ENCODE peak calls at places on chromosomes 5 and 9, in four cellular contexts. D is heart left ventricle, E is ovary, P is upper lobe of left lung. O is an unnamed sample.

GRCh38 chr5:31847354-31847753 is 208.4 kb downstream of the PDZD2 start:
- DNase-seq in D (peak; percentile 38), E (no peak), P (no peak), O (no peak)

GRCh38 chr9:84668204-84669007 is 1.1 kb upstream of the NTRK2 start:
- DNase-seq in D (peak; percentile 51), E (peak; percentile 68), P (peak; percentile 39), O (no peak)

GRCh38 chr9:98142182-98142924 is 23.3 kb upstream of the TRIM14 start:
- DNase-seq in D (no peak), E (no peak), P (peak; percentile 92), O (no peak)

GRCh38 chr9:78023003-78023741 is 8.4 kb downstream of the GNAQ start:
- DNase-seq in D (no peak), E (no peak), P (peak; percentile 73), O (no peak)

GRCh38 chr5:4011943-4012342 is 416.3 kb downstream of the IRX1 start:
- DNase-seq in D (no peak), E (no peak), P (no peak), O (no peak)

GRCh38 chr5:160312960-160313734 is 783 bp upstream of the CCNJL start:
- DNase-seq in D (no peak), E (no peak), P (no peak), O (no peak)

GRCh38 chr9:126069400-126069955 is 257.2 kb upstream of the MVB12B start:
- DNase-seq in D (no peak), E (no peak), P (no peak), O (no peak)

GRCh38 chr5:68240196-68240595 is 24.6 kb downstream of the PIK3R1 start:
- DNase-seq in D (no peak), E (no peak), P (no peak), O (no peak)

GRCh38 chr5:179606071-179606909 is 17.2 kb downstream of the HNRNPH1 start:
- DNase-seq in D (no peak), E (no peak), P (no peak), O (no peak)

GRCh38 chr9:109314011-109314531 is 6.8 kb downstream of the EPB41L4B start:
- DNase-seq in D (no peak), E (no peak), P (peak; percentile 54), O (no peak)

GRCh38 chr9:130768265-130768664 is 66.8 kb upstream of the ABL1 start:
- DNase-seq in D (peak; percentile 26), E (no peak), P (no peak), O (no peak)

GRCh38 chr9:36828574-36829141 is 205.4 kb downstream of the PAX5 start:
- DNase-seq in D (no peak), E (no peak), P (no peak), O (no peak)

GRCh38 chr5:120657083-120657482 is 193.0 kb downstream of the PRR16 start:
- DNase-seq in D (no peak), E (no peak), P (no peak), O (no peak)

GRCh38 chr5:135398160-135398854 is 724 bp downstream of the MACROH2A1 start:
- DNase-seq in D (no peak), E (no peak), P (peak; percentile 63), O (no peak)

GRCh38 chr9:124766815-124767554 is 4.1 kb downstream of the NR6A1 start:
- DNase-seq in D (no peak), E (no peak), P (no peak), O (no peak)

GRCh38 chr5:53481887-53482716 is 1.7 kb downstream of the FST start:
- DNase-seq in D (peak; percentile 49), E (peak; percentile 73), P (peak; percentile 75), O (no peak)

GRCh38 chr9:12785251-12785880 is 10.5 kb downstream of the LURAP1L start:
- DNase-seq in D (no peak), E (peak; percentile 28), P (peak; percentile 93), O (no peak)

GRCh38 chr5:71974165-71974564 is 133.1 kb upstream of the MAP1B start:
- DNase-seq in D (no peak), E (peak; percentile 39), P (no peak), O (no peak)

GRCh38 chr5:115601709-115602584 is at the start of gene TICAM2:
- DNase-seq in D (peak; percentile 73), E (peak; percentile 59), P (peak; percentile 79), O (no peak)

GRCh38 chr5:115600771-115601170 is 1.5 kb downstream of the TICAM2 start:
- DNase-seq in D (no peak), E (no peak), P (no peak), O (no peak)

GRCh38 chr5:115599924-115600323 is 2.4 kb downstream of the TICAM2 start:
- DNase-seq in D (no peak), E (no peak), P (no peak), O (no peak)

GRCh38 chr5:115602585-115603125 is 376 bp upstream of the TICAM2 start:
- DNase-seq in D (no peak), E (no peak), P (no peak), O (no peak)

DNA sequence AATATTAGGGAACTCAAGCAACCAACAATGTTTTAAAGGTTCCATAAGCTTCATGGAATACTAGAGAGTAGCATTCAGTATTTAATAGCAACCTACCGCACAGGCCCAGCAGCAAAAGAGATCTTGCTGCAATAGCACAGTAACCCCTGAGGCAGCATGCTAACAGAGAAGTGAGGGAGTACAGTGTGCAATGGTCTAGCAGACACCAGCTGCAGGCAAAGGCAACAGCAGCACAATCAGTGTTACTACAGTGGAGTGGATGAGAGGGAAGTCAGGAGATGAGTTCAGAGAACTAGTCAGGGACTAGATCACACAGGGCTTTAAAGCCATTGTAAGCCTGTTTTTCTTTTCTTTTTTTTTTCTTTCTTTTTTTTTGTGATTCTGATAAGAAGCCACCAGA is 2.8 kb downstream of the TICAM2 start:
- DNase-seq in D (no peak), E (no peak), P (peak; percentile 44), O (no peak)
- TF ChIP-seq POLR2A in D (no peak), E (no peak), P (no peak), O (no peak)

GRCh38 chr5:154794525-154795234 is 39.5 kb downstream of the LARP1 start:
- DNase-seq in D (no peak), E (no peak), P (no peak), O (no peak)
- H3K36me3 ChIP-seq in D (peaks cover 91% of the 10 kb centered on the region), E (no peaks in the 10 kb centered on the region), P (peaks cover 2% of the 10 kb centered on the region), O (no peaks in the 10 kb centered on the region)

DNA sequence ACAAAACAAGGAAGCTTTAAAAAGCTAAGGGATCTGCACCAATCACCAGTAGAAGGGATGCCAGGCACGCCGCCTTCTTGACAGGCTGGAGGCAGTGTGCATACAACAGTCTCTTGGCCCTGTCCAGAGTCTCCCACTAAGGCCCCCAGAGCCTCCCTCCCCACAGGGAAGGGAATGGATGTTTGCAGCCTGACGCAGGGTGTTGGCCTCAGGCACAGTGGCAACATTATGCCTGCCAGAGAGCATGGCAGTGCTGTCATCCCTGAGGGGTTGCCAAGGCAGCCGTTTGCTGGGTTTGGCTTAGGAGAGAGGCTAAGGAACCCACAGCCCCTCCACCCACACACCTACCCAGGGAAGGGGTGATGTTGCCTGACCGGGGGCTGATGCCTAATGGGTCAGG is 4.8 kb downstream of the HBEGF start:
- DNase-seq in D (peak; percentile 78), E (no peak), P (no peak), O (no peak)
- H3K4me1 ChIP-seq in D (peaks cover 90% of the 10 kb centered on the region), E (no peaks in the 10 kb centered on the region), P (peaks cover 73% of the 10 kb centered on the region), O (peaks cover 37% of the 10 kb centered on the region)

DNA sequence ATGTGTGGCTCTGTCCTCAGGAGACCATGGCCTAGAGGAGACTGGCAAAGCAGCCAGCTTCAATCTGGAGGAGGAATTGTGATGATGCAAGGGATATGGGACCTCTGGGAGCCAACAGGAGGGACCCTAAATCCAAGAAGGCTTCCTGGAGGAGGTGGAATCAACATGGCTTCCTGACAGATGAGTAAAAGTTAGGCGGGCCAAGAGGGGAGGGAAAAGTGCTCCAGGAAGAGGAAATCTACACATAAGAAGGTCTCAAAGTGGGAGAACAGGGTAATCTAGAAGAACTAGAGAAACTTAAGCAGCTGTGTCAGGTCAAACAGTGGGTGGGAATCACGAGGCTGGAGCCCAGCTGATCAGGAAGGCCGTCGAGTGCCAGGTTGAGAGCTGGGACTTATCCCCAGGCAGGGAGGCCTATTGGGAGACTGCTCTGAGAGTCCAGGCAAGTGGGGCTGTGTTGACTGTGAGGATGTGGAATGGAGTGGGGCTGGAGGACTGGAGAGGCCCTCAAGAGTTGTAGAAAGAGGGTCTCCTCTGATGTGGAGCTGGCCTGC is 119.1 kb downstream of the C9orf50 start:
- DNase-seq in D (no peak), E (peak; percentile 30), P (peak; percentile 84), O (no peak)
- TF ChIP-seq POLR2A in D (no peak), E (no peak), P (no peak), O (no peak)

DNA sequence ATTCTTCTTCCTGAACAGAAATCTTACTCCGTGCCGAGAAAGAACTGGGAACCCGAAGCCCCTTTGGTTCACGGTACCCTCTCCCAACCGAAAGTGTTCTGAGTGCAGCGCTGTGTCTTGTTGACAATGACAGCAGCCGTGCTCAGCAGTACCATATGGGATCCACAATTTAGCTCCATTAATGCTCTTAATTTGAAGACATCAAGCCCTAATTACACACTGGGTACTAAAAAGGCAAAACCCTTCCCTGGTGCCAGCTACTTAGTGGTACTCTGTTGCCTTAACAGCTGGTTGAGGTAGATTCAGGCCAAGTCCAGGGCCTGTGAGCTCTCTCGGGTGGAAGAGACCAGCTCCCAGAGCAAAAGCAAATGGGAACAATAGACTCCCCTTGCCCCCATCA is 24.5 kb downstream of the DDX31 start:
- DNase-seq in D (no peak), E (no peak), P (no peak), O (no peak)
- H3K36me3 ChIP-seq in D (peaks cover 99% of the 10 kb centered on the region), E (no peaks in the 10 kb centered on the region), P (peaks cover 48% of the 10 kb centered on the region), O (peaks cover 71% of the 10 kb centered on the region)

GRCh38 chr5:17127743-17128231 is 89.6 kb upstream of the BASP1 start:
- DNase-seq in D (no peak), E (no peak), P (no peak), O (no peak)
- H3K4me1 ChIP-seq in D (peaks cover 11% of the 10 kb centered on the region), E (peaks cover 6% of the 10 kb centered on the region), P (no peaks in the 10 kb centered on the region), O (no peaks in the 10 kb centered on the region)

GRCh38 chr5:58452566-58453258 is 7.2 kb downstream of the PLK2 start:
- DNase-seq in D (no peak), E (no peak), P (no peak), O (no peak)
- TF ChIP-seq POLR2A in D (no peak), E (no peak), P (no peak), O (no peak)

DNA sequence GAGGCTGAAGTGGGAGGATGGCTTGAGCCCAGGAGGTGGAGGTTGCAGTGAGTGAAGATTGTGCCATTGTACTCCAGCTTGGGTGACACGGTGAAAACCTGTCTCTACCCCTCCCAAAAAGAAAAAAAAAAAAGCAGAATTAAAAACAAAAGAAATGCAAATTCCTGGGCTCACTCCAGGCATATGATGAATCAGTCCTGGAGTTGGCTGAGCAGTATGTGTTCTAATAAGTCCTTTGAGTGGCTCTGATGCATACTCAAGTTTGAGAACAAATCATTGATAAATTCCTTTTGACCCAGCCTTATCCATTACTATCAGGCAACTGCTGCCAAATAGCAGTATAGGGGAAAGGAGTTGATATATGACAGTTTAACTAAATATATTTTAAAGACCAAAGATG is 28.3 kb downstream of the UHRF2 start:
- DNase-seq in D (no peak), E (no peak), P (no peak), O (no peak)
- H3K36me3 ChIP-seq in D (peaks cover 14% of the 10 kb centered on the region), E (no peaks in the 10 kb centered on the region), P (no peaks in the 10 kb centered on the region), O (no peaks in the 10 kb centered on the region)

GRCh38 chr9:134239130-134239888 is 74.9 kb upstream of the RNU6ATAC start:
- DNase-seq in D (no peak), E (peak; percentile 18), P (no peak), O (no peak)
- H3K4me1 ChIP-seq in D (peaks cover 15% of the 10 kb centered on the region), E (peaks cover 7% of the 10 kb centered on the region), P (peaks cover 6% of the 10 kb centered on the region), O (peaks cover 23% of the 10 kb centered on the region)

O was measured in vagina.